ENCODE peak calls at places on chromosome 4, in four cellular contexts. H is retinal pigment epithelial cell, V is choroid plexus epithelial cell, J is brain microvascular endothelial cell. L is an unnamed sample.

GRCh38 chr4:183384983-183385382 is 59.5 kb upstream of the CDKN2AIP start:
- DNase-seq in H (no peak), V (no peak), J (no peak), L (no peak)

GRCh38 chr4:84691170-84691691 is 108.3 kb downstream of the CDS1 start:
- DNase-seq in H (peak; percentile 60), V (peak; percentile 92), J (peak; percentile 88), L (peak; percentile 97)

GRCh38 chr4:31530555-31530954 is 810.4 kb downstream of the PCDH7 start:
- DNase-seq in H (no peak), V (no peak), J (no peak), L (no peak)

GRCh38 chr4:152594981-152595916 is 59.4 kb upstream of the FBXW7 start:
- DNase-seq in H (no peak), V (peak; percentile 31), J (no peak), L (no peak)

GRCh38 chr4:151310124-151310728 is 15.2 kb downstream of the SH3D19 start:
- DNase-seq in H (no peak), V (no peak), J (no peak), L (no peak)

GRCh38 chr4:56148428-56148827 is 199.7 kb downstream of the CEP135 start:
- DNase-seq in H (no peak), V (no peak), J (no peak), L (no peak)

GRCh38 chr4:186557061-186557460 is 1.7 kb upstream of the MTNR1A start:
- DNase-seq in H (no peak), V (no peak), J (peak; percentile 2), L (no peak)

GRCh38 chr4:155582971-155583437 is 83.6 kb upstream of the GUCY1A1 start:
- DNase-seq in H (peak; percentile 70), V (peak; percentile 57), J (peak; percentile 36), L (peak; percentile 53)

GRCh38 chr4:153916273-153916755 is 127.4 kb upstream of the SFRP2 start:
- DNase-seq in H (no peak), V (no peak), J (no peak), L (no peak)

GRCh38 chr4:1310031-1310795 is 20.5 kb downstream of the MAEA start:
- DNase-seq in H (no peak), V (peak; percentile 17), J (no peak), L (no peak)

GRCh38 chr4:73870260-73870659 is 1.1 kb downstream of the CXCL1 start:
- DNase-seq in H (no peak), V (peak; percentile 66), J (no peak), L (no peak)

GRCh38 chr4:70589785-70590184 is 2.3 kb upstream of the AMBN start:
- DNase-seq in H (no peak), V (no peak), J (no peak), L (no peak)

GRCh38 chr4:156971623-156972369 is at the start of gene PDGFC:
- DNase-seq in H (no peak), V (peak; percentile 77), J (peak; percentile 65), L (peak; percentile 83)

GRCh38 chr4:11698846-11699590 is 270.3 kb upstream of the HS3ST1 start:
- DNase-seq in H (peak; percentile 64), V (peak; percentile 25), J (peak; percentile 31), L (peak; percentile 70)

GRCh38 chr4:4780634-4781287 is 78.7 kb upstream of the MSX1 start:
- DNase-seq in H (peak; percentile 9), V (peak; percentile 79), J (peak; percentile 63), L (peak; percentile 60)

GRCh38 chr4:5893013-5893580 is at the start of gene CRMP1:
- DNase-seq in H (no peak), V (no peak), J (no peak), L (no peak)

GRCh38 chr4:108959497-108959896 is 196.6 kb upstream of the ETNPPL start:
- DNase-seq in H (no peak), V (peak; percentile 65), J (peak; percentile 2), L (peak; percentile 13)

GRCh38 chr4:5899881-5900280 is 7.0 kb upstream of the CRMP1 start:
- DNase-seq in H (no peak), V (no peak), J (no peak), L (no peak)

GRCh38 chr4:165765053-165765452 is 108.0 kb upstream of the TLL1 start:
- DNase-seq in H (no peak), V (peak; percentile 15), J (no peak), L (no peak)

GRCh38 chr4:56434599-56435000 is 815 bp downstream of the PPAT start:
- DNase-seq in H (no peak), V (peak; percentile 76), J (peak; percentile 66), L (peak; percentile 68)

GRCh38 chr4:152970102-152970820 is 34.1 kb downstream of the FHDC1 start:
- DNase-seq in H (peak; percentile 74), V (peak; percentile 28), J (no peak), L (peak; percentile 73)

GRCh38 chr4:3045500-3045850 is 28.9 kb downstream of the HTT-AS start:
- DNase-seq in H (no peak), V (peak; percentile 85), J (peak; percentile 93), L (peak; percentile 38)

GRCh38 chr4:11338990-11339782 is 89.5 kb downstream of the HS3ST1 start:
- DNase-seq in H (no peak), V (no peak), J (no peak), L (no peak)

GRCh38 chr4:7183161-7183560 is 9.2 kb upstream of the SORCS2 start:
- DNase-seq in H (no peak), V (no peak), J (no peak), L (no peak)

GRCh38 chr4:147017081-147017480 is 71.4 kb upstream of the TTC29 start:
- DNase-seq in H (no peak), V (peak; percentile 26), J (peak; percentile 10), L (no peak)

GRCh38 chr4:142128529-142128928 is 492.1 kb downstream of the IL15 start:
- DNase-seq in H (peak; percentile 33), V (peak; percentile 18), J (no peak), L (peak; percentile 54)

GRCh38 chr4:5979981-5980380 is 38.2 kb downstream of the C4orf50 start:
- DNase-seq in H (no peak), V (no peak), J (no peak), L (no peak)

GRCh38 chr4:143336828-143337599 is at the start of gene GAB1:
- DNase-seq in H (no peak), V (peak; percentile 78), J (peak; percentile 35), L (peak; percentile 75)

GRCh38 chr4:37157403-37158167 is 87.0 kb upstream of the NWD2 start:
- DNase-seq in H (no peak), V (no peak), J (no peak), L (no peak)

GRCh38 chr4:48665555-48666186 is 114.4 kb downstream of the FRYL start:
- DNase-seq in H (no peak), V (no peak), J (no peak), L (peak; percentile 50)

GRCh38 chr4:124713213-124713592 is 671 bp upstream of the ANKRD50 start:
- DNase-seq in H (peak; percentile 60), V (peak; percentile 85), J (peak; percentile 64), L (peak; percentile 76)

GRCh38 chr4:97720869-97721432 is 422.3 kb downstream of the STPG2 start:
- DNase-seq in H (peak; percentile 4), V (peak; percentile 60), J (peak; percentile 59), L (peak; percentile 28)

GRCh38 chr4:141213550-141213991 is 7.1 kb upstream of the ZNF330 start:
- DNase-seq in H (no peak), V (no peak), J (no peak), L (no peak)

GRCh38 chr4:4995103-4995761 is 24.0 kb downstream of the CYTL1 start:
- DNase-seq in H (no peak), V (peak; percentile 67), J (peak; percentile 44), L (peak; percentile 53)

GRCh38 chr4:3079694-3080123 is 5.2 kb downstream of the HTT start:
- DNase-seq in H (no peak), V (no peak), J (no peak), L (no peak)

GRCh38 chr4:39410415-39410814 is 3.7 kb downstream of the KLB start:
- DNase-seq in H (no peak), V (peak; percentile 50), J (no peak), L (no peak)
- H3K4me3 ChIP-seq in H (no peak overlapping the region), V (no peak overlapping the region), J (no peak overlapping the region), L (no peak overlapping the region)

GRCh38 chr4:38385286-38386010 is 278.6 kb upstream of the KLF3 start:
- DNase-seq in H (no peak), V (no peak), J (no peak), L (no peak)
- TF ChIP-seq CTCF in H (no peak), V (no peak), J (no peak), L (no peak)

DNA sequence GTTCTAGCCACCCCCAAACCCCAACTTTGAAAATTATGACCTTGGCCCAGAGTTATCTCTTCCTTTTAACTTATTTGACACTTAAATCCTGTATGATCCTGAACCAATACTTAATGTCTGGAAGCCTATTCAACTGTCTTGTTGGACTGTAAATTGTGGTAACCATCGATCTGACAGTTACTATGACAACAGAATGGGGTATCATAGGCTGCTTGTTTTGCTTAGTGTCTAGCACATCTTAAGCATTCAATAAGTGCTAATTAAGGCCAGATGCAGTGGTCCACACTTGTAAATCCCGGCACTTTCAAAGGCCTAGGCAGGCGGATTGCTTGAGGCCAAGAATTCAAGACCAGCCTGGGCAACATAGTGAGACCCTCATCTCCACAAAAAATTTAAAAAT is 175.0 kb downstream of the APBB2 start:
- DNase-seq in H (no peak), V (no peak), J (no peak), L (no peak)
- H3K4me3 ChIP-seq in H (no peak overlapping the region), V (no peak overlapping the region), J (no peak overlapping the region), L (no peak overlapping the region)

DNA sequence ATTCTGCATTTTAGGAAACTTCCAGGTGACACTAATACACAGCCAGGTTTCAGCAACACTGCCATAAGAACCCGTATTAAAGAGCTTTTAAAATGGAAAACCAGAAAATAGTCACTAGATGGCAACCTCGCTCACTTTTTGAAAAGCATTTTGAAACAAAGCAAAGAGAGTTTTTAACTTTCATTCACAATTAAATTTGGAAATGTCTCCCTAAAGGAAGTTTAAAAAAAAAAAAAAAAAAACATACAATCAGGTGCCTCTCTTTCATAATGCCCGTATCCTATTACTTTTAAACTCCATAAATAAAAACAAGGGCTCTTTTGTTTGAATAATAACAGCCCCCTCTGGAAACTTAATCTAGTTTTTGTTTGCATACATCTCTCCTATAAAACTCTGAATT is 20.3 kb downstream of the MEPE start:
- DNase-seq in H (no peak), V (peak; percentile 79), J (peak; percentile 37), L (peak; percentile 75)
- TF ChIP-seq CTCF in H (peak; percentile 50), V (peak; percentile 55), J (peak; percentile 30), L (peak; percentile 43)

GRCh38 chr4:94448815-94449375 is 2.8 kb upstream of the PDLIM5 start:
- DNase-seq in H (no peak), V (no peak), J (no peak), L (no peak)
- H3K4me3 ChIP-seq in H (no peak overlapping the region), V (no peak overlapping the region), J (no peak overlapping the region), L (no peak overlapping the region)

GRCh38 chr4:101806914-101807313 is 16.4 kb downstream of the BANK1 start:
- DNase-seq in H (no peak), V (peak; percentile 56), J (peak; percentile 34), L (no peak)
- TF ChIP-seq CTCF in H (no peak), V (no peak), J (no peak), L (no peak)

DNA sequence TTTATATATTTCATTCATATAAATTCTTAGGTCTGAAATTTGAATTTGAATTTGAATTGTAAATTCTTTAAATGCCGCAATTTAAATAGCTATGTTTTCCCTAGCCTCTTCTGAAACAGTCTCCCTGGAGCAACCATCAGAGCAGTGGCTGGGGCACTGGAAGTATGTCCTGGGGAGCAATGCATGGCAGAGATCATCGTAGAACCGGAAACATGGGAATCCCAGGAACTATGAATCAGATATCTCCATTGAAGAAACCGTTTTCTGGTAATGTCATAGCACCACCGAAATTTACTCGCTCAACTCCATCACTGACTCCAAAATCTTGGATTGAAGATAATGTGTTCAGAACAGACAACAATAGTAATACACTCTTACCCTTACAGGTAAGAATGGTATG is 4.9 kb downstream of the CPEB2 start:
- DNase-seq in H (no peak), V (no peak), J (no peak), L (no peak)
- H3K4me3 ChIP-seq in H (no peak overlapping the region), V (peak overlapping the region; percentile 85), J (peak overlapping the region; percentile 81), L (peak overlapping the region; percentile 21)

L was measured in astrocyte of the spinal cord.